ENCODE peak calls at places on chromosomes 5 and 9, in four cellular contexts. B, O, G and U are unnamed samples. For H3K36me3, the result is how much of the 10 kb centered on the place peaks cover.

GRCh38 chr5:91928751-91929521 is 545.8 kb upstream of the ARRDC3 start:
- DNase-seq in O (peak), B (no peak), G (no peak), U (no peak)

GRCh38 chr5:172792693-172793570 is 21.9 kb upstream of the DUSP1 start:
- DNase-seq in G (no peak), O (no peak), B (no peak), U (no peak)

GRCh38 chr5:58455066-58455465 is 4.8 kb downstream of the PLK2 start:
- DNase-seq in O (no peak), G (no peak), B (no peak), U (no peak)

GRCh38 chr9:20022410-20022809 is 233.6 kb upstream of the SLC24A2 start:
- DNase-seq in O (no peak), G (no peak), B (no peak), U (no peak)

GRCh38 chr9:34426340-34427074 is 31.9 kb downstream of the FAM219A start:
- DNase-seq in B (no peak), G (no peak), O (no peak), U (no peak)

GRCh38 chr9:91839926-91840464 is 110.0 kb downstream of the ROR2 start:
- DNase-seq in G (no peak), O (no peak), B (no peak), U (no peak)

GRCh38 chr9:212265-212664 is 2.4 kb upstream of the DOCK8 start:
- DNase-seq in G (no peak), B (no peak), O (no peak), U (no peak)

GRCh38 chr5:154829589-154830218 is 20.7 kb downstream of the FAXDC2 start:
- DNase-seq in B (no peak), O (no peak), G (no peak), U (no peak)

GRCh38 chr5:83434929-83435328 is 36.6 kb upstream of the VCAN start:
- DNase-seq in G (no peak), O (no peak), B (no peak), U (no peak)

GRCh38 chr9:127905788-127906191 is 6.4 kb upstream of the ST6GALNAC6 start:
- DNase-seq in B (peak), O (no peak), G (peak), U (no peak)

GRCh38 chr9:73153793-73154227 is 2.1 kb downstream of the ANXA1 start:
- DNase-seq in O (no peak), G (no peak), B (no peak), U (no peak)

GRCh38 chr5:38465045-38465444 is 91.4 kb downstream of the LIFR start:
- DNase-seq in B (no peak), O (no peak), G (no peak), U (no peak)

GRCh38 chr9:130925050-130925678 is 13.9 kb downstream of the FIBCD1 start:
- DNase-seq in B (no peak), O (no peak), G (no peak), U (no peak)

GRCh38 chr9:28031521-28032177 is 458.4 kb upstream of the C9orf72 start:
- DNase-seq in B (no peak), O (peak), G (no peak), U (no peak)

GRCh38 chr5:32664523-32664922 is 46.6 kb upstream of the NPR3 start:
- DNase-seq in G (no peak), B (no peak), O (no peak), U (no peak)

GRCh38 chr9:86893811-86894490 is 53.4 kb downstream of the GAS1 start:
- DNase-seq in G (peak), B (no peak), O (peak), U (no peak)

GRCh38 chr9:130542038-130542437 is 37.3 kb upstream of the FUBP3 start:
- DNase-seq in O (no peak), G (no peak), B (no peak), U (no peak)

GRCh38 chr9:92147030-92147853 is 32.0 kb upstream of the SPTLC1 start:
- DNase-seq in O (no peak), G (no peak), B (no peak), U (no peak)

GRCh38 chr9:98230354-98230753 is 25.1 kb downstream of the TBC1D2 start:
- DNase-seq in B (no peak), G (no peak), O (no peak), U (no peak)

GRCh38 chr5:32628049-32628803 is 42.9 kb downstream of the SUB1 start:
- DNase-seq in O (no peak), G (no peak), B (no peak), U (no peak)

GRCh38 chr9:125829743-125830142 is 82.6 kb downstream of the PBX3 start:
- DNase-seq in B (peak), O (no peak), G (no peak), U (peak)

GRCh38 chr9:98935064-98935463 is 8.6 kb upstream of the COL15A1 start:
- DNase-seq in B (no peak), G (no peak), O (no peak), U (no peak)

GRCh38 chr9:81868145-81868544 is 60.1 kb upstream of the SPATA31D4 start:
- DNase-seq in G (no peak), O (no peak), B (no peak), U (no peak)

GRCh38 chr5:142511318-142511717 is 174.6 kb downstream of the FGF1 start:
- DNase-seq in B (no peak), G (no peak), O (no peak), U (peak)

GRCh38 chr9:35646583-35647265 is 4.0 kb downstream of the SIT1 start:
- DNase-seq in B (peak), G (peak), O (peak), U (peak)

GRCh38 chr5:127518319-127518621 is 830 bp downstream of the PRRC1 start:
- DNase-seq in G (no peak), B (no peak), O (no peak), U (no peak)

GRCh38 chr9:70112981-70113380 is 69.3 kb downstream of the MAMDC2 start:
- DNase-seq in G (no peak), B (no peak), O (no peak), U (no peak)

GRCh38 chr9:135703726-135704125 is 1.7 kb downstream of the KCNT1 start:
- DNase-seq in G (no peak), B (no peak), O (peak), U (no peak)

GRCh38 chr5:119117237-119117636 is 46.4 kb downstream of the DMXL1 start:
- DNase-seq in O (no peak), G (no peak), B (no peak), U (no peak)
- H3K36me3 ChIP-seq in O (under half), G (under half), B (under half), U (under half)

DNA sequence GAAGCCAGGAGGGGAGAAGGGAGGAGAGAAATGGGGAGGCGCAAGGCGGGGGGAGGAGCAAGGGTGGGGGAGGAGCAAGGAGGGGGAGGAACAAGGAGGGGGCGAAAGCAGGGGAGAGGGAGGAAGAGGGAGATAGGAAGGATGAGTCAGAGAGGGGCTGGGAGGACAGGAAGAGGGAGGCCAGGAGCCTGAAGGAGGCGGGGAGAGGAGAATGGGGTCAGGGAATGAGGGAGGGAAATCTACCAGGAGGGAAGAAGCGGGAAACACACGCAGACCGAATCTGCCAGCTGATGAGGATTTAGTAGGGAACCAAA is 1.5 kb downstream of the IRX4 start:
- DNase-seq in O (peak), G (no peak), B (no peak), U (no peak)
- H3K4me3 ChIP-seq in O (no peak), G (no peak), B (no peak), U (no peak)

GRCh38 chr9:95030344-95030743 is 287.2 kb downstream of the FANCC start:
- DNase-seq in B (no peak), G (no peak), O (no peak), U (no peak)
- H3K36me3 ChIP-seq in B (under half), G (under half), O (under half), U (under half)

DNA sequence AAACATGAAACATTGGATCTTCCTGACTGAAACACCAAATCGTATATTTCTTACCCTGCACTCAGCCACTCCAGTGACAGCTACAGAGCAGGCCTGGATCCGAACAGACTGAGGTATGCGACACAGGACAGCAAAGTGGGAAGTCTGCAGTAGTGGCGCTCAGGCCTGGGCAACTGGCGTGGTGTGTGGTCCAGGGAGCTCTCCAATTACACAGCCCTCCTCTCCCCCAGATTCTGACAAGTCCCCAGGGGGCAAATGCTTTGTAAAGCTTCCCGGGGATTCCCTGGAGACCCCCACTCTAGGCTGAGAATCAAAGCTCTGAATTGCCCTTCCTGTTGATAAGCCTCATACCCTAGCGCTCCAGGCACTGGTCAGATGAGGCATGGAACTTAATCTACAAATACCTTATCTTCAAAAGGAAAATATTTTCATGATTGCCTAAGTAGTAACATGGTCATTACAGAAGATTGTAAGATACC is 104.8 kb upstream of the ERCC6L2 start:
- DNase-seq in G (no peak), O (peak), B (no peak), U (no peak)
- H3K4me3 ChIP-seq in G (no peak), O (peak), B (no peak), U (no peak)